ENCODE peak calls at places on chromosome 16, in six cellular contexts. Y is cardiac muscle cell; H is heart right ventricle; N is CD8-positive, alpha-beta T cell; L is adrenal gland; I is natural killer cell. E is an unnamed sample.

GRCh38 chr16:17389392-17389791 is 81.4 kb downstream of the XYLT1 start:
- DNase-seq in Y (no peak), H (no peak), N (no peak), L (no peak), I (no peak), E (no peak)

GRCh38 chr16:12433691-12434390 is 369.8 kb downstream of the CPPED1 start:
- DNase-seq in Y (no peak), H (no peak), N (no peak), L (no peak), I (no peak), E (no peak)

GRCh38 chr16:53745753-53746258 is 41.9 kb downstream of the FTO start:
- DNase-seq in Y (no peak), H (no peak), N (no peak), L (no peak), I (no peak), E (no peak)

GRCh38 chr16:77748426-77748825 is 26.1 kb downstream of the NUDT7 start:
- DNase-seq in Y (no peak), H (no peak), N (no peak), L (no peak), I (no peak), E (no peak)

GRCh38 chr16:56231-56927 is 2.8 kb downstream of the SNRNP25 start:
- DNase-seq in Y (no peak), H (no peak), N (no peak), L (no peak), I (no peak), E (no peak)

GRCh38 chr16:1997591-1998359 is 8.0 kb downstream of the SYNGR3 start:
- DNase-seq in Y (no peak), H (no peak), N (no peak), L (no peak), I (no peak), E (no peak)

GRCh38 chr16:72203401-72203800 is 31.4 kb upstream of the PMFBP1 start:
- DNase-seq in Y (no peak), H (no peak), N (no peak), L (peak), I (no peak), E (no peak)

GRCh38 chr16:4293822-4294457 is 21.1 kb upstream of the TFAP4 start:
- DNase-seq in Y (peak), H (peak), N (no peak), L (peak), I (no peak), E (no peak)

GRCh38 chr16:77238593-77238992 is 39.4 kb downstream of the SYCE1L start:
- DNase-seq in Y (no peak), H (no peak), N (no peak), L (no peak), I (no peak), E (no peak)

GRCh38 chr16:22903716-22904115 is 89.8 kb downstream of the HS3ST2 start:
- DNase-seq in Y (no peak), H (no peak), N (no peak), L (no peak), I (no peak), E (no peak)

GRCh38 chr16:24993722-24994686 is 21.2 kb downstream of the ARHGAP17 start:
- DNase-seq in Y (no peak), H (no peak), N (no peak), L (peak), I (no peak), E (no peak)

GRCh38 chr16:57265850-57266530 is 18.5 kb downstream of the PLLP start:
- DNase-seq in Y (no peak), H (peak), N (no peak), L (peak), I (no peak), E (no peak)

GRCh38 chr16:74309789-74310781 is 13.5 kb downstream of the PSMD7 start:
- DNase-seq in Y (peak), H (no peak), N (no peak), L (no peak), I (no peak), E (no peak)

GRCh38 chr16:31093132-31093703 is 1.4 kb downstream of the VKORC1 start:
- DNase-seq in Y (peak), H (no peak), N (no peak), L (no peak), I (no peak), E (no peak)

GRCh38 chr16:19518423-19518822 is 3.5 kb downstream of the GDE1 start:
- DNase-seq in Y (no peak), H (no peak), N (no peak), L (no peak), I (no peak), E (no peak)

GRCh38 chr16:46801428-46802049 is 29.4 kb downstream of the C16orf87 start:
- DNase-seq in Y (peak), H (no peak), N (no peak), L (no peak), I (no peak), E (no peak)

GRCh38 chr16:27761816-27762215 is 211.9 kb downstream of the KATNIP start:
- DNase-seq in Y (no peak), H (no peak), N (no peak), L (no peak), I (no peak), E (no peak)

GRCh38 chr16:1088295-1089170 is 7.5 kb downstream of the C1QTNF8 start:
- DNase-seq in Y (no peak), H (no peak), N (no peak), L (no peak), I (no peak), E (no peak)

GRCh38 chr16:49458221-49458620 is 84.6 kb downstream of the C16orf78 start:
- DNase-seq in Y (no peak), H (no peak), N (no peak), L (no peak), I (no peak), E (no peak)

GRCh38 chr16:86997058-86997457 is 320.1 kb downstream of the C16orf95 start:
- DNase-seq in Y (no peak), H (no peak), N (no peak), L (no peak), I (no peak), E (no peak)

GRCh38 chr16:29696881-29697331 is 17.9 kb downstream of the QPRT start:
- DNase-seq in Y (no peak), H (no peak), N (no peak), L (no peak), I (no peak), E (no peak)

GRCh38 chr16:82641336-82641984 is 14.7 kb downstream of the CDH13 start:
- DNase-seq in Y (no peak), H (no peak), N (no peak), L (no peak), I (no peak), E (no peak)
- TF ChIP-seq CTCF in Y (peak), H (peak), N (peak), L (no peak), I (no peak), E (no peak)

DNA sequence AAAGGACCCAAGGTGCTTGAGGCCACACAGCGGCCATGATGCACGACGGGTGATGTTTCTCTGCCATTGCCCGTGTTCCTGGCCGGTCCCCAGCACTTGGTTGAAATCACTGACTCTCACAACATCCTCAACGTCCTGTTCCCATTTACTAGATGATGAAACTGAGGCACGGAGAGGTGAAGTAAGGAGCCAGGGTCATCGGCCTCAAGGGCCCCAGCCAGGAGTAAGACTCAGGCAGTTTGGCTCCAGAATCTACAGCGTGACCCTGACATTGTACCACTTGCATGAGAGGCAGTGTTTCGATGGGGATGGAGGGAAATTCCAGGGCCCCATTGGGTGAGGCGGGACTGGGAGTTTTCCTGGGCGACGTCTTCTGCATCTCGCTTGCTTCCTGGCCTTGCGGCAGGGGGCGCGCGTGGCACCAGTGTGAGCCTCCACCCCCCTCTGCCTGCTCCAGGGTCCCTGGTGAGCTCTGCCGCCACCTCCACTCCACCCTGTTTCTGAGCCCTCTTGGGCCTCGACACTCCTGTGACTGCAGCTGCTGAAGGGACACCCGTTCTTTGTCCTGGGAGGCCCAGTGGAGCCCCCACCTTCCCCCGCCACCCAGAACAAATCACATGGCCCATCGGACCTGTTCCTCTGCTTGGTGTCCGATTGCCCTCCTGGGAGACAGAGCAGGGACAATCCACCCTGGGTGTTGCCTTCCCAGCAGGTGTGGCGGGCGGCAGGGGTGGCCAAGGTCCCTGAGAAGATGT is 133.0 kb upstream of the GSE1 start:
- DNase-seq in Y (peak), H (peak), N (no peak), L (no peak), I (no peak), E (peak)
- TF ChIP-seq CTCF in Y (peak), H (peak), N (no peak), L (no peak), I (peak), E (no peak)

DNA sequence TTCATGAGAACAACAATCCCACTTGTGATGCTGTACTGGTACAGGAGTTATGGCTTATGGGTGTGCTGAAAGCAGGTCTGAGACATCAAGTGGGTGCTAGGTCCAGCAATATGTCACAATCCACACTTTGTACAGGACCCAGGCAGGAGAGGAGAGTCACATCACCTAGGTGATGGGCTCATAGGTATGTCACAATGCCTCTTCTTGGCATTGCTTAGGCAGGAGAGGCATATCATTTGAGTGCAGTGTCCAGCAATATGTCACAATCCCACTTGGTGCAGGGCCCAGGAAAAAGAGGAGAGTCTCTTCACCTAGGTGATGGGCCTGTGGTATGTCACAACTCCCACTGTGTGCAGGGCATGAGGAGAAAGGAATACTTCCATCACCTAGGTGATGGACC is 2110.0 kb downstream of the TP53TG3F start:
- DNase-seq in Y (no peak), H (no peak), N (no peak), L (no peak), I (no peak), E (no peak)
- TF ChIP-seq CTCF in Y (no peak), H (no peak), N (no peak), L (no peak), I (no peak), E (no peak)

GRCh38 chr16:85567101-85567866 is 45.8 kb upstream of the GSE1 start:
- DNase-seq in Y (no peak), H (no peak), N (no peak), L (no peak), I (no peak), E (no peak)

GRCh38 chr16:85565340-85565739 is 47.8 kb upstream of the GSE1 start:
- DNase-seq in Y (no peak), H (no peak), N (no peak), L (no peak), I (no peak), E (no peak)

GRCh38 chr16:85565796-85566501 is 47.2 kb upstream of the GSE1 start:
- DNase-seq in Y (no peak), H (no peak), N (no peak), L (no peak), I (no peak), E (no peak)

GRCh38 chr16:85568519-85568918 is 44.6 kb upstream of the GSE1 start:
- DNase-seq in Y (no peak), H (no peak), N (no peak), L (no peak), I (no peak), E (no peak)

GRCh38 chr16:85566502-85567100 is 46.5 kb upstream of the GSE1 start:
- DNase-seq in Y (peak), H (no peak), N (no peak), L (no peak), I (no peak), E (no peak)
- TF ChIP-seq CTCF in Y (no peak), H (no peak), N (no peak), L (no peak), I (no peak), E (no peak)

DNA sequence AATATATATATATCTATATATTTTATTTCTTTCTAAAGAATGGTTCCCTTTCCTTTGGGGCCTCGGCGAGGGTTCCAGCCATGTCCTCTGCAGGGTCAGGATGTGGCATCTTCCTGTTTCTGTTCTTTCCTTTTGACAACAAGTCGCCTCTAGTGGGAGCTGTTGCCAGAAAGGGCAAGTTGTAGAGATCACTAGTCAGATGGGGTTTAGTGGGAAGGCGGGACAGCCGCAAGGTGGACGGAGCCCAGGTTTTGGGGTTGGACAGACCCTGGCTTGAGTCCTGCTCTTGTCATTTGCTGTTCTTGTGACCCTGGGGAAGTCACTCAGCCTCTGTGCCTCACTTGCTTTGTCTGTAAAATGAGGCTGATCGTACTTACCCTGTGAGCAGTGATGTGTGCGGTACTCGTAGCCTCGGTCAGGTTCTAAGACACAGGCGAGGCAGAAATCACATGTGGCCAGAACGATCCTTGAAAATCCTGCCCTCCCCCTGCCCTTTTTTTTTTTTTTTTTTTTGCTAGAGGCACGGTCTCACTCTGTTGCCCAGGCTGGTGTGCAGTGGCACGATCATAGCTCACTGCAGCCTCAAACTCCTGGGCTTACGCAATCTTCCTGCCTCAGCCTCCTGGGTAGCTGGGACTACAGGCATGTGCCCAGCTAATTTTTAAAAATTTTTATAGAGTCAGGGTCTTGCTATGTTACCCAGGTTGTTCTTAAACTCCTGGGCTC is 80.1 kb downstream of the ABCC6 start:
- DNase-seq in Y (peak), H (no peak), N (no peak), L (no peak), I (no peak), E (no peak)
- TF ChIP-seq CTCF in Y (peak), H (no peak), N (no peak), L (no peak), I (no peak), E (no peak)

GRCh38 chr16:67613808-67614207 is 31.1 kb upstream of the CARMIL2 start:
- DNase-seq in Y (no peak), H (no peak), N (no peak), L (no peak), I (no peak), E (no peak)
- TF ChIP-seq CTCF in Y (no peak), H (no peak), N (no peak), L (no peak), I (no peak), E (no peak)

GRCh38 chr16:88632587-88632930 is 5.8 kb upstream of the IL17C start:
- DNase-seq in Y (no peak), H (no peak), N (no peak), L (no peak), I (no peak), E (no peak)
- TF ChIP-seq CTCF in Y (no peak), H (no peak), N (no peak), L (no peak), I (no peak), E (no peak)

GRCh38 chr16:62068747-62069146 is 32.5 kb upstream of the CDH8 start:
- DNase-seq in Y (no peak), H (no peak), N (no peak), L (no peak), I (no peak), E (no peak)
- TF ChIP-seq CTCF in Y (no peak), H (no peak), N (no peak), L (no peak), I (no peak), E (no peak)

GRCh38 chr16:51050379-51050710 is 100.7 kb downstream of the SALL1 start:
- DNase-seq in Y (no peak), H (no peak), N (no peak), L (no peak), I (no peak), E (no peak)

GRCh38 chr16:51049276-51049675 is 101.8 kb downstream of the SALL1 start:
- DNase-seq in Y (no peak), H (no peak), N (no peak), L (no peak), I (no peak), E (no peak)

GRCh38 chr16:51048544-51048943 is 102.5 kb downstream of the SALL1 start:
- DNase-seq in Y (no peak), H (no peak), N (no peak), L (no peak), I (no peak), E (no peak)

GRCh38 chr16:51051671-51052070 is 99.4 kb downstream of the SALL1 start:
- DNase-seq in Y (no peak), H (no peak), N (no peak), L (no peak), I (no peak), E (no peak)

DNA sequence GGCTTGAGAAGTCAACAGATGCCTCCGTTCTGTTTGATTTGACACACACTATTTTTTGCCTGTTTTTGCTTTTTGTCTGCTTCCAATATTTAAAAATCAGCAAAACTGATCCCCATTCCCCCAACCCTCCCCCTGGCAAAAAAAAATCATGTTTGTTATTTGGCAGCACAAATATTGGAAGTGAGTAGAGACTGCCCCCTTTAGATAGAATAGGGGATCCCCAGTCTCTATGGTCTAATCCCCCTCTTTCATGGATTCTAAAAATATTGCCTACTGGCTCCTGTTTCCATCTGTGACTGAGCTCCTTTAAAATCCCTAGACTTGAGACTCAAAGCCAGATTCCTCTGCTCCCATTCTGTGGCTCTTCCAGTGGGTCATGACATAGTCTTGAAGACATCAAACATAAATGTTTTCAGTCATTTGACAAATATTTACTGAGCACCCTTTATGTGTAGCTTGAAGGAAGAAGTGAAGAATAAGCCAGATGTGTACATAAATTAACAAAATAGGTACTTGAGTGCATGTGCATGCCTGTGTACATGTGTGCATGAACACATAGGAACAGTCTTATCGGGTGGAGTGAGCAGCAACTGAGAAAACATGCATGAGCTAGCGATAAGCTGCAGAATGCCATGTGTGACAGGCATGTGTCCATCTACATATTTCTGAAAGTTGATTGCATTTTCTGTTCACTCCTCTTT is 101.2 kb downstream of the SALL1 start:
- DNase-seq in Y (no peak), H (no peak), N (no peak), L (no peak), I (no peak), E (no peak)
- TF ChIP-seq CTCF in Y (no peak), H (no peak), N (no peak), L (no peak), I (no peak), E (no peak)

GRCh38 chr16:11316331-11317015 is 28.8 kb upstream of the RMI2 start:
- DNase-seq in Y (no peak), H (no peak), N (no peak), L (no peak), I (no peak), E (no peak)
- TF ChIP-seq CTCF in Y (no peak), H (no peak), N (no peak), L (no peak), I (no peak), E (no peak)

E was measured in activated B cell treated with CpG ODN at 0.5 μM for 24 hours.